ENCODE peak calls at places on chromosomes 13 and 19, in five cellular contexts. H is left lung, R is aorta, O is ovary, B is astrocyte of the spinal cord. P is an unnamed sample.

GRCh38 chr13:97432232-97432916 is 1.6 kb upstream of the RAP2A start:
- DNase-seq in H (no peak), R (no peak), O (no peak), B (no peak), P (no peak)

GRCh38 chr19:15320118-15320517 is 12.2 kb downstream of the BRD4 start:
- DNase-seq in H (no peak), R (no peak), O (no peak), B (peak), P (peak)

GRCh38 chr13:112962911-112963625 is 5.9 kb upstream of the MCF2L start:
- DNase-seq in H (peak), R (peak), O (peak), B (no peak), P (no peak)

GRCh38 chr13:32443111-32443510 is 15.2 kb upstream of the N4BP2L1 start:
- DNase-seq in H (no peak), R (no peak), O (no peak), B (no peak), P (peak)

GRCh38 chr13:40682449-40683240 is 16.2 kb upstream of the FOXO1 start:
- DNase-seq in H (no peak), R (no peak), O (no peak), B (peak), P (peak)

GRCh38 chr13:25046985-25047660 is 48.8 kb upstream of the PABPC3 start:
- DNase-seq in H (peak), R (no peak), O (no peak), B (peak), P (peak)

GRCh38 chr13:31913459-31913858 is 118.1 kb upstream of the FRY start:
- DNase-seq in H (no peak), R (no peak), O (no peak), B (peak), P (no peak)

GRCh38 chr13:41308241-41308640 is 2.8 kb upstream of the NAA16 start:
- DNase-seq in H (no peak), R (no peak), O (no peak), B (no peak), P (no peak)

GRCh38 chr13:72341904-72342303 is 385.5 kb downstream of the MZT1 start:
- DNase-seq in H (no peak), R (no peak), O (no peak), B (no peak), P (no peak)

DNA sequence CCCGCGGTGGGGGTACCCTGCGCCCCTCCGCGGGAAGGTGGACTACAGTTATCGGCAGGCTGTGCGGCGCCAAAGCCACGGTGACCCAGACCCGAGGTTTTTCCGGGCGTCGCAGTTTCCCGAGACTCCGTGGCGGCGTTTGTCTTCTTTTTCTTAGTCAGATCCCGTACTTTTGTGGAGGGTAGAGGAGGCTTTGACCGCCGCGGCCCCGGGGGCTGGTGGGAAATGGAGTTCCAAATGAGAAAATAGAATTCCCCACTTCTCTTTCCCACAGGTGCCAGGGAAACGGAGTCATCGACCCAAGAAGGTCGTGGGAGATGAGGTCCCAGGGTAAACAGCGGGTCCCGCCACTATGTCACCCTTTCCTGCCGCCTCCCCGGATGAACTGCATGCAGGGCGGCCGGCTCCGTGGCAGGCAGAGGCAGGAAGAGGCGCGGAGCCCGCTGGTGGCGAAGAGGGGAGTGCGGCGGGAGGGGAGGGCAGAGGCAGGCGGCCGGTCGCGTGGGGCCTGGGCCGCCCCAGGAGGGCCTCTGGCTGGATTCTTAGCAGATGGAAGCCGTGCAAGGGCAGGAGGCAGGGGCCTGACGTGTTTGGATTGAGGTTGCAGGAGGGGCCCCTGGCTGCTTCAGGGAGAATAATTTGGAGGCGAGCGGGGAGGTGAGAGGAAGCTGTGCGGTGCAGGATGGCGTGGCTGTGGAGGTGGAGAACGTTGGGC is 11.5 kb downstream of the CYTH2 start:
- DNase-seq in H (peak), R (peak), O (peak), B (peak), P (peak)
- H3K4me3 ChIP-seq in H (peak), R (peak), O (peak), B (peak), P (peak)

GRCh38 chr13:77312311-77312710 is 14.6 kb downstream of the MYCBP2 start:
- DNase-seq in H (no peak), R (no peak), O (no peak), B (no peak), P (no peak)
- H3K4me3 ChIP-seq in H (no peak), R (no peak), O (no peak), B (no peak), P (no peak)

GRCh38 chr19:1748115-1748702 is 5.1 kb upstream of the ONECUT3 start:
- DNase-seq in H (peak), R (no peak), O (no peak), B (no peak), P (no peak)
- H3K4me3 ChIP-seq in H (no peak), R (no peak), O (no peak), B (no peak), P (no peak)

GRCh38 chr19:58059003-58059671 is at the start of gene ZNF135:
- DNase-seq in H (peak), R (peak), O (peak), B (peak), P (peak)
- H3K4me3 ChIP-seq in H (peak), R (peak), O (peak), B (peak), P (peak)

GRCh38 chr19:36373638-36374156 is 5.3 kb downstream of the ZFP14 start:
- DNase-seq in H (no peak), R (no peak), O (no peak), B (no peak), P (no peak)

GRCh38 chr19:36378625-36379509 is at the start of gene ZFP14:
- DNase-seq in H (peak), R (peak), O (peak), B (peak), P (peak)

GRCh38 chr19:36379510-36379819 is 464 bp upstream of the ZFP14 start:
- DNase-seq in H (no peak), R (no peak), O (no peak), B (no peak), P (no peak)

GRCh38 chr19:36371886-36372285 is 7.1 kb downstream of the ZFP14 start:
- DNase-seq in H (no peak), R (no peak), O (no peak), B (no peak), P (no peak)

DNA sequence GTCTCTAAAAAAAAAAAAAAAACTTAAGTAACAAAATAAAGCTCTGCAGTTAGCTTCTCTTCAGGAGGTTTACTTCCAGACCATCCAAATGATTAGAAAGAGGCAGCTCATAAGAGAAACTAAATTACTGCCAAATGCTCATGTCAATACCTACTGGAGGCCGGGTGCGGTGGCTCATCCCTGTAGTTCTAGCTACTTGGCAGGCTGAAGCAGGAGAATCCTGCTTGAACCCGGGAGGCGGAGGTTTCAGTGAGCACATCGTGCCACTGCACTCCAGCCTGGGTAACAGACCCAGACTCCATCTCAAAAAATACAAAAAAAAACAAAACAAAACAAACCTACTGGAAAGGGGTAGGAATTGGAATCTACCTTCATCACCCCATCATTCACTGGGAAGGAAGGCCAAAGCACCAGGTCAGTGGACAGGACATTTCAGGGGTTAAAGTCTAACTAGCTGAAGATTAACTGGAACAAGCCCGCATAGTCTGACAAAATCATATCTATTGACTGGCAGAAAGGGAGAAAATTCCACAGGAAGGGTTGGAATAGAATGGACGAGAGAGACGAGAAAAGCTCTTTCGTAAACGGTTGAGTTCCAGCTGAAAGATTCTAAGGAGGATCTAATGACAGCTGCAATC is 1.3 kb downstream of the ZFP14 start:
- DNase-seq in H (no peak), R (no peak), O (no peak), B (no peak), P (no peak)
- H3K4me3 ChIP-seq in H (peak), R (no peak), O (no peak), B (peak), P (peak)

DNA sequence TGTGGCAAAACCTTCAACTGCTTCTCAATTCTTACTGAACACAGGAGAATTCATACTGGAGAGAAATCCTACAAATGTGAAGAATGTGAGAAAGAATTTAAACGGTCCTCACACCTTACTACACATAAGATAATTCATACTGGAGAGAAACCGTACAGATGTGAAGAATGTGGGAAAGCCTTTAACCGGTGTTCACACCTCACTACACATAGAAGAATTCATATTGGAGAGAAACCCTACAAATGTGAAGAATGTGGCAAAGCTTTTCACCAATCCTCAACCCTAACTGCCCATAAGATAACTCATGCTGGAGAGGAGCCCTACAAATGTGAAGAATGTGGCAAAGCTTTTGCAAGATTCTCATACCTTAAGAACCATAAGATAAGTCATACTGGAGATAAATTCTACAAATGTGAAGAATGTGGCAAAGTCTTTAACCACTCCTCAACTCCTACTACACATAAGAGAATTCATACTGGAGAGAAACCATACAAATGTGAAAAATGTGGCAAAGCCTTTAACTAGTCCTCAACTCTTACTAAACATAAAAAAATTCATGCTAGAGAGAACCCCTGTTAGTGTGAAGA is 111.7 kb downstream of the ZNF100 start:
- DNase-seq in H (no peak), R (no peak), O (no peak), B (no peak), P (no peak)
- H3K4me3 ChIP-seq in H (no peak), R (no peak), O (no peak), B (no peak), P (no peak)

DNA sequence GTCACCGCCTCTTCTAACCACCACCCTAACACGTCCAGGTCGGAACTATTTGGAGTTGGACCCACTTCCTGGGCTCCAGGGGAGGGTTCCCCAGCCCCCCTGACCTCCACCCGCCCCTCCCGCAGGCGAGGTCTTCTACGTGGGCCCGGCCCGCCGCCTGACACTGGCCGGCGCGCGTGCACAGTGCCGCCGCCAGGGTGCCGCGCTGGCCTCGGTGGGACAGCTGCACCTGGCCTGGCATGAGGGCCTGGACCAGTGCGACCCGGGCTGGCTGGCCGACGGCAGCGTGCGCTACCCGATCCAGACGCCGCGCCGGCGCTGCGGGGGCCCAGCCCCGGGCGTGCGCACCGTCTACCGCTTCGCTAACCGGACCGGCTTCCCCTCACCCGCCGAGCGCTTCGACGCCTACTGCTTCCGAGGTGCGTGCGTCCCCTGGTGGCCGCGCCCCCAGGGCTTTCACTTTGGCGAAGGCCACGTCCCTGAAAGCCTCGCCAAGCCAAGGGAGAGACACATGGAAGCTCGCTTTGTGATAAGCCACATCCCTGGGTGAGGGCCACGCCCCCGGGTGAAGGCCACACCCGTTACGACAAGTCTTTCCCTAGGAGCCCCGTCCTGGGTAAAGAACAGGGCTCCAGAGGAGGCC is 13.2 kb downstream of the NCAN start:
- DNase-seq in H (peak), R (peak), O (peak), B (peak), P (peak)
- H3K4me3 ChIP-seq in H (peak), R (no peak), O (no peak), B (no peak), P (peak)

GRCh38 chr13:44573790-44574465 is 2.2 kb downstream of the TSC22D1 start:
- DNase-seq in H (peak), R (no peak), O (no peak), B (peak), P (peak)
- H3K4me3 ChIP-seq in H (no peak), R (peak), O (no peak), B (peak), P (peak)

P was measured in choroid plexus epithelial cell.